ENCODE peak calls at places on chromosomes 6 and 20, in five cellular contexts. A is heart left ventricle, B is hepatocyte, K is astrocyte, N is H1. X is an unnamed sample.

GRCh38 chr20:62358171-62358719 is 8.9 kb downstream of the LAMA5 start:
- DNase-seq in K (no peak), B (peak; percentile 27), N (no peak), A (peak; percentile 53), X (no peak)

GRCh38 chr6:5084192-5084786 is 852 bp upstream of the PPP1R3G start:
- DNase-seq in K (no peak), N (no peak), A (peak; percentile 69), B (peak; percentile 34), X (no peak)

GRCh38 chr6:157669747-157670216 is 153.3 kb upstream of the SNX9 start:
- DNase-seq in B (peak; percentile 84), K (peak; percentile 66), N (peak; percentile 15), A (peak; percentile 80), X (peak; percentile 68)

GRCh38 chr6:144149894-144150672 is at the start of gene STX11:
- DNase-seq in A (peak; percentile 82), K (peak; percentile 22), N (peak; percentile 10), B (peak; percentile 72), X (peak; percentile 77)

GRCh38 chr6:44016131-44016870 is 111.0 kb downstream of the MRPL14 start:
- DNase-seq in N (no peak), B (no peak), A (no peak), K (peak; percentile 87), X (no peak)

GRCh38 chr6:144335914-144336313 is 50.8 kb downstream of the UTRN start:
- DNase-seq in A (no peak), B (no peak), N (no peak), K (no peak), X (no peak)

GRCh38 chr6:151806757-151807512 is 547 bp upstream of the ESR1 start:
- DNase-seq in B (peak; percentile 5), K (no peak), A (no peak), N (no peak), X (no peak)

GRCh38 chr20:51118216-51118615 is 95.3 kb upstream of the KCNG1 start:
- DNase-seq in A (no peak), K (no peak), B (no peak), N (no peak), X (no peak)

GRCh38 chr20:63125893-63126601 is 89.9 kb downstream of the YTHDF1 start:
- DNase-seq in N (no peak), K (no peak), A (no peak), B (no peak), X (no peak)

GRCh38 chr20:59632426-59633113 is 28.2 kb downstream of the PHACTR3 start:
- DNase-seq in A (no peak), K (no peak), B (no peak), N (no peak), X (no peak)

GRCh38 chr20:59636791-59637370 is 32.5 kb downstream of the PHACTR3 start:
- DNase-seq in A (no peak), N (no peak), K (no peak), B (no peak), X (peak; percentile 17)

GRCh38 chr20:59633646-59634045 is 29.3 kb downstream of the PHACTR3 start:
- DNase-seq in A (no peak), N (no peak), K (no peak), B (no peak), X (no peak)

GRCh38 chr20:59631751-59632380 is 27.5 kb downstream of the PHACTR3 start:
- DNase-seq in A (no peak), N (no peak), B (no peak), K (no peak), X (no peak)

GRCh38 chr20:59634435-59635005 is 30.2 kb downstream of the PHACTR3 start:
- DNase-seq in K (no peak), A (no peak), N (no peak), B (no peak), X (peak; percentile 22)
- H3K9me3 ChIP-seq in K (peaks cover 3% of the 10 kb centered on the region), A (no peaks in the 10 kb centered on the region), N (peaks cover 88% of the 10 kb centered on the region), B (no peaks in the 10 kb centered on the region), X (no peaks in the 10 kb centered on the region)

GRCh38 chr20:37411408-37412306 is 65.7 kb downstream of the SRC start:
- DNase-seq in B (no peak), A (no peak), N (no peak), K (no peak), X (no peak)
- H3K4me3 ChIP-seq in B (no peak overlapping the region), A (peak overlapping the region; percentile 46), N (no peak overlapping the region), K (peak overlapping the region; percentile 48), X (no peak overlapping the region)

DNA sequence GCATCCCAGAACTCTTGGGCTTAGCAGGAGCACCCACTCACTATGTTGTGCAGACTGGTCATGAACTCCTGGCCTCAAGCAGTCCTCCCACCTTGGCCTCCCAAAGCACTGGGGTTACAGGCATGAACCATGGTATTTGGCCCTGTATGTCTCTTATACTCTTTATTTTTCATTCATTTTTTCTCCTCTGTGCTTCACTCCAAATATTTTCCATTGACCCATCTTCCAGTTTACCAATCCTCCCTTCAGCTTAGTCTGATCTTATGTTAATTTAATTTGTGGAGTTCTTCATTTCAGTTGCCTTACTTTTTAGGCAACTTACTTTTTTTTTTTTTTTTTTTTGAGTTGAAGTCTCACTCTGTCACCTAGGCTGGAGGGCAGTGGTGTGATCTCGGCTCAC is 79.5 kb downstream of the EZR start:
- DNase-seq in A (no peak), N (no peak), B (no peak), K (no peak), X (no peak)
- H3K27me3 ChIP-seq in A (no peaks in the 10 kb centered on the region), N (no peaks in the 10 kb centered on the region), B (no peaks in the 10 kb centered on the region), K (no peaks in the 10 kb centered on the region), X (no peaks in the 10 kb centered on the region)

GRCh38 chr20:59728722-59729430 is 124.5 kb downstream of the PHACTR3 start:
- DNase-seq in A (no peak), B (no peak), N (no peak), K (no peak), X (no peak)
- H3K9me3 ChIP-seq in A (no peaks in the 10 kb centered on the region), B (no peaks in the 10 kb centered on the region), N (peaks cover 94% of the 10 kb centered on the region), K (peaks cover 8% of the 10 kb centered on the region), X (no peaks in the 10 kb centered on the region)

DNA sequence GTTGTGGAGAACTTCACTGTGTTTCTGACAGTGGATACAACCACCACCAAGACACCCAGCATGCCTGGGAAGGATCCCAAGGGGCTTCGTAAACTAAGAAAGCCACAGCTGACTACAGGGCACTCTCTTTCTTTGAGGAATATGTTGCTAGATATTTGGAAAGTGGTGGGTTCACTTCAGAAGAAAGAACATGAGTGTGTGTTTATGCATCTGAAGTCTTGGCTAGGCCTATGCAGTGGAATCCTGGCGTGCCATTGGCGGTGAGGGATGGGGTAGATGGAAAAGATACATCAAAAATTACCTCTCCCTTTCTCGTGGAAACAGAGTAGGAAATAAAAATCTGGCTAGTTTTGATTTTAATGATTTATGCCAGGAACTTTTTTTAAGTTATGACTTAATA is 187.7 kb downstream of the PDE7B start:
- DNase-seq in A (no peak), N (no peak), K (no peak), B (no peak), X (no peak)
- H3K4me3 ChIP-seq in A (peak overlapping the region; percentile 62), N (no peak overlapping the region), K (peak overlapping the region; percentile 31), B (no peak overlapping the region), X (no peak overlapping the region)